ENCODE peak calls at places on chromosomes 1 and 21, in five cellular contexts. Z is CD8-positive, alpha-beta memory T cell; S is CD8-positive, alpha-beta T cell; H is left ventricle myocardium inferior; E is HL-60. N is an unnamed sample.

GRCh38 chr1:119101563-119101962 is 38.9 kb downstream of the WARS2 start:
- DNase-seq in Z (no peak), H (no peak), S (no peak), E (no peak), N (no peak)

GRCh38 chr1:94029135-94029993 is 91.6 kb downstream of the ABCA4 start:
- DNase-seq in Z (no peak), E (no peak), H (no peak), S (no peak), N (no peak)

GRCh38 chr1:211371406-211372105 is 44.9 kb downstream of the TRAF5 start:
- DNase-seq in S (no peak), H (no peak), Z (no peak), E (no peak), N (no peak)

GRCh38 chr1:17233675-17234074 is 15.2 kb upstream of the PADI3 start:
- DNase-seq in S (no peak), E (no peak), Z (no peak), H (peak; percentile 27), N (peak; percentile 24)

GRCh38 chr1:54904476-54905048 is 17.6 kb upstream of the DHCR24 start:
- DNase-seq in H (no peak), Z (no peak), S (no peak), E (no peak), N (no peak)

GRCh38 chr21:20999567-21000169 is 1.5 kb downstream of the NCAM2 start:
- DNase-seq in H (no peak), E (peak; percentile 54), S (no peak), Z (no peak), N (no peak)

GRCh38 chr1:8031176-8031785 is 5.2 kb upstream of the ERRFI1 start:
- DNase-seq in S (no peak), Z (no peak), H (no peak), E (no peak), N (no peak)

GRCh38 chr1:183180634-183181056 is 5.4 kb upstream of the LAMC2 start:
- DNase-seq in H (peak; percentile 43), Z (no peak), E (no peak), S (no peak), N (peak; percentile 25)

GRCh38 chr1:91057784-91058183 is 35.9 kb upstream of the ZNF644 start:
- DNase-seq in H (no peak), Z (no peak), S (no peak), E (no peak), N (no peak)

GRCh38 chr1:238895911-238896310 is 490.5 kb upstream of the CHRM3 start:
- DNase-seq in S (no peak), H (no peak), E (no peak), Z (no peak), N (no peak)

GRCh38 chr1:3928622-3929021 is 28.6 kb upstream of the C1orf174 start:
- DNase-seq in Z (peak; percentile 3), H (no peak), S (no peak), E (no peak), N (no peak)

GRCh38 chr1:227949341-227949921 is 1.7 kb upstream of the WNT9A start:
- DNase-seq in E (no peak), S (peak; percentile 46), H (no peak), Z (peak; percentile 46), N (no peak)

GRCh38 chr1:211732276-211732571 is 56.8 kb upstream of the NEK2 start:
- DNase-seq in H (no peak), Z (no peak), E (no peak), S (no peak), N (no peak)

GRCh38 chr1:10528066-10529014 is 53.6 kb downstream of the PEX14 start:
- DNase-seq in Z (no peak), S (no peak), H (peak; percentile 52), E (no peak), N (no peak)

GRCh38 chr21:29638761-29639327 is 301.0 kb downstream of the GRIK1 start:
- DNase-seq in Z (no peak), H (no peak), S (no peak), E (peak; percentile 14), N (no peak)

GRCh38 chr1:4653328-4653660 is 1.1 kb upstream of the AJAP1 start:
- DNase-seq in E (no peak), H (no peak), Z (no peak), S (no peak), N (no peak)

GRCh38 chr1:93988634-93989350 is 79.6 kb upstream of the GCLM start:
- DNase-seq in S (no peak), H (no peak), Z (no peak), E (peak; percentile 32), N (no peak)

GRCh38 chr1:47951026-47951425 is 46.2 kb downstream of the TRABD2B start:
- DNase-seq in S (no peak), Z (no peak), E (no peak), H (no peak), N (no peak)

GRCh38 chr1:152735648-152736047 is 22.2 kb upstream of the KPRP start:
- DNase-seq in H (no peak), S (no peak), E (no peak), Z (no peak), N (no peak)
- H3K4me3 ChIP-seq in H (no peak overlapping the region), S (no peak overlapping the region), E (no peak overlapping the region), Z (no peak overlapping the region), N (no peak overlapping the region)

GRCh38 chr1:207808322-207808705 is 56.5 kb downstream of the CD46 start:
- DNase-seq in H (no peak), E (no peak), Z (no peak), S (no peak), N (no peak)
- H3K27ac ChIP-seq in H (peak overlapping the region; percentile 97), E (peak overlapping the region; percentile 49), Z (no peak overlapping the region), S (no peak overlapping the region), N (peak overlapping the region; percentile 100)

DNA sequence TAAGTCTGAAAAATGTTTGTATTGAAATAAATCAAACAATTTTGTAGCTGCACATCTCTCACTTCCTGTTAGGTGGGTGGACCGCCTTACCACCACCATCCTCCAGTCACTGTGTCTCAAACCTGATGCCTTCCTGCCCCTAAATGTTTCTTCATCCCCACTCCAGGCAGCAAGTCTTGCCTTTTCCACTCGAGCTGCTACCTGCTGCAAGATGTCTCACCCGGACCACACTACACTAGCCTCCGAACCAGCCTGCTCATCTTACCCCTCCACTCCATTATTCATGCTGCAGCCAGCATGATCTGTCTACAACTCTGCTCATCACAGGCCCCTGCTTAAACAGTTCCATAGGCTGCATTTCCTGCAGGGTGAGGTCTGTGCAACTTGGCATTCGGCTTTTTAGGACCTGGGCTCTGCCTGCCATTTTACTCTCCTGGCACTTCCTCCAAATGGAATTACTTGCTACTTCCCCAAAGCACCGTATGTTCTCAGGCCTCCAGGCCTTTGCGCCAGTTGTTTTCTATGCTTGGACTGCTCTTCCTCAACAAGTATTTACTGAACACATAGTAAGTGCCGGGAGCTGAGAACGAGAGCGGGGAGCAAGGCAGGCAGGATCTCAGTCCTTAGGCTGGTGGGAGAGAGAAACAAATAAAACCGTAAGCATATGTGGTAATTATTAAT is 5.2 kb upstream of the SF3A3 start:
- DNase-seq in H (no peak), Z (no peak), E (peak; percentile 49), S (peak; percentile 62), N (no peak)
- H3K4me3 ChIP-seq in H (peak overlapping the region; percentile 72), Z (no peak overlapping the region), E (no peak overlapping the region), S (peak overlapping the region; percentile 38), N (peak overlapping the region; percentile 65)

GRCh38 chr1:44524180-44524579 is 119.1 kb downstream of the RNF220 start:
- DNase-seq in H (no peak), S (no peak), Z (no peak), E (no peak), N (no peak)
- H3K27ac ChIP-seq in H (no peak overlapping the region), S (no peak overlapping the region), Z (no peak overlapping the region), E (no peak overlapping the region), N (no peak overlapping the region)

GRCh38 chr1:27049607-27050006 is 37.0 kb upstream of the TENT5B start:
- DNase-seq in S (no peak), Z (no peak), H (no peak), E (no peak), N (no peak)

GRCh38 chr1:27045973-27046558 is 33.4 kb upstream of the TENT5B start:
- DNase-seq in Z (peak; percentile 63), S (peak; percentile 75), H (peak; percentile 74), E (peak; percentile 44), N (no peak)

GRCh38 chr1:27042670-27043069 is 30.0 kb upstream of the TENT5B start:
- DNase-seq in E (no peak), S (no peak), Z (no peak), H (no peak), N (no peak)

GRCh38 chr1:27049127-27049526 is 36.5 kb upstream of the TENT5B start:
- DNase-seq in S (no peak), Z (no peak), E (no peak), H (no peak), N (no peak)

DNA sequence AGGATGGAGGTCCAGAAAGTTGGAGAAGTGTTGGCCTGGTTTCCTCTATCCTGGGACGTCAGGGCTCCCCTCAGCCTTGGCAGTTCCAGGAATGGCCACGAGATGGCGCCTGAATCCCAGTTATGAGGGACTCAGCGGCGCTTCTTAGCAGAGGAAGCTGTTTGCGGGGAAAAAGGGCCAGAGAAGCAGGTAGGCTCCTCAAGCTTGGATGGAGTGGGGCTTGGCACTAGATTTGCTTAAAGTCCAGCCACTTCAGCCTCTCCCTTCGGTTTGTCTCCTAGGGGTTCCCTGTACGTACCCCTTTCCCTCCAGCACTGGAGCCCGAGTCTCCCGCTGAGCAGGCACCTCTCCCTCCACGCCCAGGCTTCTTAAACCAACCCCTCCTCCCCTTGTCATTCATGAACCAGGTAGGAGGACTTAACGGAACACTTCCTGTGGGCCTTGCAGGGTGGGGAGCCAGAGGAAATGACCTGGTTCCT is 32.0 kb upstream of the TENT5B start:
- DNase-seq in E (peak; percentile 81), Z (peak; percentile 88), H (peak; percentile 87), S (peak; percentile 95), N (peak; percentile 91)
- H3K4me3 ChIP-seq in E (no peak overlapping the region), Z (peak overlapping the region; percentile 41), H (peak overlapping the region; percentile 52), S (peak overlapping the region; percentile 11), N (peak overlapping the region; percentile 29)

DNA sequence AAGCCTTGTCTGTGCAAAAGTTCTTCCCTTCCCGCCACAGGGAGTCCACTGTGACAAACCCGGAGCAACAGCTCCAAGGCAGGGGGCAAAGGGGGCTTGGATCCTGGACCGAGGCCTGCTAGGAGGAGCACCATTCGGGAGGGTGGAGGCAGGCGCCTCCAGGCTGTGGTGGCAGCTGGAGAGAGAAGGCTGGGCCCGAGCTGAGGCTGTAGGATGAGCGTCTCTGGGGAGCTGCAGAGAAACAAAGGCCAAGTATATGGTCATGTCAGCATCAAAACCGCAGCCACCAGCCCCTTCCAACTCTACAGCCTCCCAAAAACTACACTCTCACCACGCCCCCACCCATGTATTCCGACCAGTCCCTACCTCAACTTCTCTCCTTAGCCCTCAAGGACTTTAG is 579 bp downstream of the SH3BP5L start:
- DNase-seq in E (no peak), Z (peak; percentile 44), S (no peak), H (no peak), N (no peak)
- H3K27ac ChIP-seq in E (peak overlapping the region; percentile 98), Z (peak overlapping the region; percentile 97), S (peak overlapping the region; percentile 99), H (peak overlapping the region; percentile 99), N (peak overlapping the region; percentile 91)

GRCh38 chr1:44405804-44406743 is 1.0 kb downstream of the RNF220 start:
- DNase-seq in S (peak; percentile 69), E (no peak), Z (no peak), H (no peak), N (no peak)
- H3K4me3 ChIP-seq in S (peak overlapping the region; percentile 62), E (no peak overlapping the region), Z (peak overlapping the region; percentile 64), H (peak overlapping the region; percentile 68), N (peak overlapping the region; percentile 53)

DNA sequence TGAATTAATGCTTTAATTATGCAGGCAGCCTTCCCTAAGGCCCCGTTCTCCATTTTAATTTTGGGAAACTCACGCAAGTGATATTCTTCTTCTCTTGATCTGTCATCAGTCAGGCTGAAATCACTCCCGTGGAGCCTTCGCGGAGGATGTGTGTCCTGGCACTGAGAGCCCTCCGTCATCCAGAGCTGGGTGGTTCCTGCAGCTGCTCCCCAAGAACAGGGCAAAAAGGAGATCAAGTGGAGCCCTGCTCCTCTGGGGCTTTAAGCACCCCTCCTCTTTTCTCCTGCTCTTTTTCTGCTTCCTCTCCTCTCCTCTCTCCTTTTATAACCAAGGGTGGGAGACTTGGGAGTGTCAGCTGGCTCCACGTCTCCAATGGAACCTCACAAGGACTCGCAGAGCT is 133.2 kb upstream of the CACNA1E start:
- DNase-seq in H (no peak), S (no peak), Z (no peak), E (no peak), N (no peak)
- H3K27ac ChIP-seq in H (no peak overlapping the region), S (no peak overlapping the region), Z (no peak overlapping the region), E (no peak overlapping the region), N (no peak overlapping the region)